ENCODE peak calls at places on chromosomes 2 and 18, in eight cellular contexts. K is heart left ventricle, S is Peyer's patch, T is A549, E is breast epithelium, W is tibial nerve, I is HepG2, H is body of pancreas. F is an unnamed sample.

GRCh38 chr2:216021768-216022167 is 8.4 kb upstream of the MREG start:
- DNase-seq in K (no peak), S (no peak), T (no peak), E (no peak), W (no peak), I (peak), H (no peak), F (no peak)

GRCh38 chr18:35535297-35535696 is 37.5 kb upstream of the INO80C start:
- DNase-seq in K (no peak), S (no peak), T (no peak), E (no peak), W (no peak), I (no peak), H (no peak), F (no peak)

GRCh38 chr2:240226672-240227537 is 86.4 kb upstream of the OTOS start:
- DNase-seq in K (peak), S (peak), T (no peak), E (peak), W (no peak), I (no peak), H (no peak), F (no peak)

GRCh38 chr2:263774-264492 is at the start of gene SH3YL1:
- DNase-seq in K (peak), S (peak), T (peak), E (peak), W (no peak), I (no peak), H (peak), F (peak)

GRCh38 chr2:166032361-166032760 is 78.8 kb upstream of the TTC21B start:
- DNase-seq in K (no peak), S (no peak), T (no peak), E (no peak), W (no peak), I (no peak), H (no peak), F (no peak)

GRCh38 chr2:47222813-47223564 is 67.9 kb upstream of the STPG4 start:
- DNase-seq in K (no peak), S (no peak), T (no peak), E (no peak), W (no peak), I (no peak), H (no peak), F (no peak)

GRCh38 chr2:86087936-86088850 is 17.5 kb downstream of the POLR1A start:
- DNase-seq in K (no peak), S (no peak), T (no peak), E (no peak), W (no peak), I (no peak), H (no peak), F (no peak)

GRCh38 chr2:24456610-24457556 is 34.2 kb upstream of the NCOA1 start:
- DNase-seq in K (peak), S (peak), T (peak), E (no peak), W (peak), I (no peak), H (peak), F (peak)

GRCh38 chr2:27029051-27029450 is 3.7 kb upstream of the TMEM214 start:
- DNase-seq in K (no peak), S (no peak), T (no peak), E (no peak), W (no peak), I (no peak), H (no peak), F (no peak)

GRCh38 chr2:27080140-27080469 is 1.7 kb downstream of the EMILIN1 start:
- DNase-seq in K (no peak), S (no peak), T (no peak), E (no peak), W (no peak), I (no peak), H (no peak), F (no peak)

GRCh38 chr18:43661570-43661969 is 384.3 kb upstream of the SYT4 start:
- DNase-seq in K (no peak), S (no peak), T (peak), E (no peak), W (no peak), I (peak), H (peak), F (no peak)

GRCh38 chr2:11159574-11160170 is 4.4 kb downstream of the SLC66A3 start:
- DNase-seq in K (no peak), S (no peak), T (no peak), E (peak), W (no peak), I (no peak), H (no peak), F (no peak)

GRCh38 chr2:239831272-239831731 is 193.8 kb downstream of the NDUFA10 start:
- DNase-seq in K (no peak), S (peak), T (no peak), E (peak), W (no peak), I (no peak), H (no peak), F (no peak)

GRCh38 chr18:5746844-5747243 is 148.5 kb downstream of the TMEM200C start:
- DNase-seq in K (no peak), S (no peak), T (no peak), E (no peak), W (no peak), I (peak), H (no peak), F (no peak)

GRCh38 chr2:12719400-12720104 is 2.8 kb downstream of the TRIB2 start:
- DNase-seq in K (no peak), S (no peak), T (no peak), E (no peak), W (no peak), I (no peak), H (no peak), F (no peak)

GRCh38 chr2:65722028-65722427 is 289.6 kb upstream of the SPRED2 start:
- DNase-seq in K (peak), S (no peak), T (peak), E (no peak), W (no peak), I (no peak), H (peak), F (no peak)
- TF ChIP-seq CTCF in K (peak), S (no peak), T (no peak), E (no peak), W (no peak), I (peak), H (no peak), F (no peak)

DNA sequence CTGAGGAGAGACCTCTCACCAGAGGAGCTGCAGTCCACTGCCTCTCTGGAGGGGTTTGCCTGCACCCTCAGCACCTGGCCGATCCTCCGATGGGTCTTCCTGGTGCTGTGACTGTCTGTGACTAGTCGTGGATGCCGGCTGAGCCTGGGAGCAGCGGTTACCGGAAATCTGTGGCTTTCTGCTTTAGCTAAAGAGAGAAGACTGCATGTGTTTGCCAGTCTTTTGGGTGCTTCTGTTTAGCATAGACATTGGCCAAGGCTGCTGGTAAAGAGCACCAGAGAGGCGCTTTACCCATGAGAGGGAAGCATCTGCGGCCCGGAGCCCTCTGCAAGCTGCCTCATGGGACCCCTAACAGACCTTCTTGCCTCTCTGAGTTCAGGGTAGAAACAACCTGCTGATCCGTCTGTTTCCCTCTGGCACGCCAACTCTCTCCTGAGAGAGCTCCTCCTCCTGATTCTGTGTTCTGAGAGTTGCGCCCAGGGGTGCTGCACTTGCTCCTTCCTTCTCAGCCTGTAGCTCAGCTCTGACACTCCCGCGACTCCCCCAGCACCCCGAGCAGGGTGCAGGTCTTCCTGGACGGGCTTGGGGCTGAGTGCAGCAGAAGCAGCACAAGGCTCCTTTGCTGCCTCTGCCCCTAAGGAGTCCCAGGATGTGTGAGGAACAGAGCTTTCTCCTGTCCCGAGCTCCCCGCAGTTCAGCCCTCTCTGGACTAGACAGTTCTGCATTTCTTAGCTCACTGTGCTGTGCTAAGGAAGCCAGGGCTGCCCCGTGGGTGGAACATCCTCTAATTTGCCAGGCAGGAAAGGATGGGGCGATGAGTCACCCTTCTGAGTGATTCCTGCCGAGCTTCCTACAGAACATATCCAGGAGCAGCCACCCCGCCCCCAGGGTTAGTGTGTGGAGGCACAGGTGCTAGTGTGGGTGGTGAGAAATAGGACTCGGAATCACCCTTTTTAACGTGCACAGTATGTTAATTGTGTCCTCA is 203.2 kb downstream of the SH3RF3 start:
- DNase-seq in K (peak), S (peak), T (peak), E (peak), W (peak), I (peak), H (peak), F (peak)
- TF ChIP-seq POLR2A in K (peak), S (no peak), T (no peak), E (no peak), W (no peak), I (no peak), H (peak), F (no peak)

GRCh38 chr2:132757676-132758075 is 87.7 kb upstream of the LYPD1 start:
- DNase-seq in K (no peak), S (no peak), T (peak), E (no peak), W (no peak), I (no peak), H (no peak), F (no peak)
- TF ChIP-seq CTCF in K (no peak), S (no peak), T (no peak), E (no peak), W (no peak), I (no peak), H (no peak), F (no peak)

DNA sequence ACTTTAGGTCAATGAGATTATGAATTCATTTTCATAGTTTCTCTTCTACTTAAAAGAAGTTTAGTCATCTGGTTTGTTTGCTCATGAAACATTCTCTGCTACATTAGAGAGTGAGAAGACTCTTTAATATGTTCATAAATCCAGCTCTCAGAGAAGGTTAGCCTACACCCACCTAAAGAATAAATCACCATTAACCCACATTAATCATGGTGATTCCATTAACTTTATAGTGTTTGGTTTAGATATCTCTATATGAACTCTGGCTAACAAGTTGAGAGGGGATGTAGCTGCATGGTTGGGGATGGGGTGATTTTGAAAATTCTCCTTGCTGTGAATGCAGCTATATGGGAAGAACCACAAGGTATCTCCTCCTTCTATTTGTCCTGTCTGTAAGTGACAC is 10.7 kb downstream of the TFPI start:
- DNase-seq in K (no peak), S (no peak), T (no peak), E (no peak), W (no peak), I (no peak), H (no peak), F (no peak)
- TF ChIP-seq POLR2A in K (no peak), S (no peak), T (no peak), E (no peak), W (no peak), I (no peak), H (no peak), F (no peak)

DNA sequence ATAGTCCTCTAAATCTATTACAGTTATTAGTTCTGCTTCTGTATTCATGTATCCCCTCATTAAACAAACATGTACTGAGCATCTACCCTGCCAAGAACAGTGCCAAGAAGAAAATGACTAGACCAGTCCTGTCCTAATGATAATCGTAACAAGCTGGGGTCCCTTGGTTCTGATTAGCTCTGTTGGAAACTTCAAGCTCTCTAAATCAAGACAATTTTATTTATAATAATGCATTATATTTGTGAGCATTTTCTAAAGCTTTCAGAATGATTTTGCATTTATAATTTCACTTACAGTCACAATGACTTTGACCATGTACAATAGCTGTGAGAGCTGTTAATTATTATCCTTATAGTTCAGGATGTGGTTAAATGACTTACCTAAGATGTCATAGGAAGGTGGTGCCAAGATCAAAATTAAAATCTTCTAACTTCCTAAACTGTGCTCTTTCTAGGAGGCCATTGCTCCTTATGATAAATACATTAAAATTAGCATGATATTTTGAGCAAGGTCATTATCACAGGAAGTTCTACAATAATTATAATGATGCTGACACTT is 336.5 kb upstream of the SLC39A10 start:
- DNase-seq in K (no peak), S (no peak), T (peak), E (no peak), W (no peak), I (no peak), H (no peak), F (no peak)
- TF ChIP-seq CTCF in K (no peak), S (no peak), T (no peak), E (no peak), W (no peak), I (no peak), H (no peak), F (no peak)

GRCh38 chr2:207796585-207797350 is 27.1 kb upstream of the FZD5 start:
- DNase-seq in K (peak), S (peak), T (peak), E (no peak), W (no peak), I (peak), H (no peak), F (no peak)

GRCh38 chr2:207791579-207792243 is 22.0 kb upstream of the FZD5 start:
- DNase-seq in K (no peak), S (no peak), T (no peak), E (no peak), W (no peak), I (peak), H (no peak), F (no peak)

GRCh38 chr2:207790898-207791297 is 21.2 kb upstream of the FZD5 start:
- DNase-seq in K (no peak), S (no peak), T (no peak), E (no peak), W (no peak), I (no peak), H (no peak), F (no peak)

GRCh38 chr2:207787800-207788199 is 18.1 kb upstream of the FZD5 start:
- DNase-seq in K (no peak), S (no peak), T (no peak), E (no peak), W (no peak), I (no peak), H (no peak), F (no peak)

GRCh38 chr2:207792244-207792785 is 22.6 kb upstream of the FZD5 start:
- DNase-seq in K (no peak), S (no peak), T (peak), E (no peak), W (no peak), I (peak), H (peak), F (peak)
- TF ChIP-seq POLR2A in K (no peak), S (no peak), T (no peak), E (no peak), W (no peak), I (peak), H (no peak), F (no peak)

GRCh38 chr2:211879323-211879722 is 659.3 kb downstream of the ERBB4 start:
- DNase-seq in K (no peak), S (no peak), T (no peak), E (no peak), W (no peak), I (no peak), H (no peak), F (no peak)
- TF ChIP-seq CTCF in K (peak), S (no peak), T (no peak), E (no peak), W (no peak), I (no peak), H (peak), F (no peak)

F was measured in prostate gland.